ENCODE peak calls at places on chromosome 1, in four cellular contexts. One of them, this sample, is unnamed.
A peak's percentile ranks its signal among the peaks of the same experiment; 100 is the strongest.

GRCh38 chr1:30189818-30190480 is 533.4 kb downstream of the MATN1 start:
- DNase-seq in ovary: no peak
- DNase-seq in prostate gland: no peak
- DNase-seq in lower leg skin: no peak
- DNase-seq in this sample: no peak

GRCh38 chr1:208510192-208510952 is 266.2 kb upstream of the PLXNA2 start:
- DNase-seq in lower leg skin: no peak
- DNase-seq in ovary: no peak
- DNase-seq in prostate gland: no peak
- DNase-seq in this sample: no peak

GRCh38 chr1:204418174-204419063 is 6.8 kb upstream of the PPP1R15B start:
- DNase-seq in ovary: no peak
- DNase-seq in lower leg skin: peak; percentile 79
- DNase-seq in prostate gland: no peak
- DNase-seq in this sample: peak; percentile 35

GRCh38 chr1:226629210-226629895 is 80.8 kb downstream of the STUM start:
- DNase-seq in lower leg skin: peak; percentile 82
- DNase-seq in prostate gland: no peak
- DNase-seq in ovary: no peak
- DNase-seq in this sample: no peak

GRCh38 chr1:35062518-35063196 is 16.5 kb upstream of the ZMYM1 start:
- DNase-seq in ovary: no peak
- DNase-seq in prostate gland: no peak
- DNase-seq in lower leg skin: no peak
- DNase-seq in this sample: no peak

GRCh38 chr1:36137776-36138175 is 11.5 kb downstream of the TRAPPC3 start:
- DNase-seq in ovary: no peak
- DNase-seq in lower leg skin: no peak
- DNase-seq in prostate gland: no peak
- DNase-seq in this sample: no peak

GRCh38 chr1:64196074-64196869 is 7.2 kb upstream of the UBE2U start:
- DNase-seq in ovary: no peak
- DNase-seq in lower leg skin: no peak
- DNase-seq in prostate gland: no peak
- DNase-seq in this sample: no peak

GRCh38 chr1:1024421-1025415 is 4.8 kb downstream of the AGRN start:
- DNase-seq in prostate gland: peak; percentile 77
- DNase-seq in ovary: no peak
- DNase-seq in lower leg skin: no peak
- DNase-seq in this sample: no peak

GRCh38 chr1:224058303-224058702 is 55.6 kb upstream of the FBXO28 start:
- DNase-seq in lower leg skin: no peak
- DNase-seq in prostate gland: no peak
- DNase-seq in ovary: no peak
- DNase-seq in this sample: no peak

GRCh38 chr1:70358921-70359564 is 4.5 kb upstream of the ANKRD13C start:
- DNase-seq in prostate gland: no peak
- DNase-seq in ovary: no peak
- DNase-seq in lower leg skin: no peak
- DNase-seq in this sample: no peak

DNA sequence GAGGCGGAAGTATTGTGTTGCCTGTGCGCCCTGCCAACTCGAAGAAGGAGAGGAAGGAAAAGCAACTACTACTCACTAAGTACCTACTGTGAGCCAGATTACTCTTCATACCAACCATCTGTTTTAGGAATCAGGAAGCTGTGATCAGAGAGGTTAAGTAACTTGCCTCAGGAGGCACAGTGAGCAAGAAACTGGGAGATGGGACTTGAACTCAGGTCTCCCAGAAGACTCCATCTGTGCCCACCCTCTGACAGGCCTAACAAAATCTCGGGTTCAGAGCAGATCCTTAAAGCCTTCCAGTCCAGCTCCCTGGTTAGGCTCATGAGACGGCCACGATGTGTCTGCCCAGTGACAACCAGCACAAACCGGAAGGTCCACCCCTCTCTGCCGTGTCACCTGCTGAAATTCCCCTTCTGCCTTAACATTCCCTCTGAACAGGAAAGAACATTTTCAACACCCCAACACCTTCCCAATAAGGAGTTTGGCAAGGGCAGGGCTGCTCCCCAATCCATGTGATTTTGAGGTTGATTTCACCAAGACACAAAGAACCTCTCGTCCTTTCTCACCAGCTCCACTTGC is 230.1 kb downstream of the TOMM20 start:
- DNase-seq in ovary: no peak
- DNase-seq in lower leg skin: no peak
- DNase-seq in prostate gland: no peak
- DNase-seq in this sample: no peak
- TF ChIP-seq POLR2A in ovary: no peak
- TF ChIP-seq POLR2A in lower leg skin: no peak
- TF ChIP-seq POLR2A in prostate gland: no peak
- TF ChIP-seq POLR2A in this sample: no peak

GRCh38 chr1:153790996-153791855 is 16.0 kb downstream of the SLC27A3 start:
- DNase-seq in prostate gland: no peak
- DNase-seq in ovary: peak; percentile 15
- DNase-seq in lower leg skin: peak; percentile 81
- DNase-seq in this sample: peak; percentile 60

GRCh38 chr1:153792631-153793041 is 17.4 kb downstream of the SLC27A3 start:
- DNase-seq in lower leg skin: peak; percentile 82
- DNase-seq in prostate gland: no peak
- DNase-seq in ovary: peak; percentile 12
- DNase-seq in this sample: no peak

GRCh38 chr1:153791856-153792253 is 16.6 kb downstream of the SLC27A3 start:
- DNase-seq in prostate gland: no peak
- DNase-seq in ovary: no peak
- DNase-seq in lower leg skin: peak; percentile 84
- DNase-seq in this sample: no peak

GRCh38 chr1:153789478-153790148 is 14.4 kb downstream of the SLC27A3 start:
- DNase-seq in lower leg skin: peak; percentile 84
- DNase-seq in ovary: peak; percentile 38
- DNase-seq in prostate gland: no peak
- DNase-seq in this sample: no peak

DNA sequence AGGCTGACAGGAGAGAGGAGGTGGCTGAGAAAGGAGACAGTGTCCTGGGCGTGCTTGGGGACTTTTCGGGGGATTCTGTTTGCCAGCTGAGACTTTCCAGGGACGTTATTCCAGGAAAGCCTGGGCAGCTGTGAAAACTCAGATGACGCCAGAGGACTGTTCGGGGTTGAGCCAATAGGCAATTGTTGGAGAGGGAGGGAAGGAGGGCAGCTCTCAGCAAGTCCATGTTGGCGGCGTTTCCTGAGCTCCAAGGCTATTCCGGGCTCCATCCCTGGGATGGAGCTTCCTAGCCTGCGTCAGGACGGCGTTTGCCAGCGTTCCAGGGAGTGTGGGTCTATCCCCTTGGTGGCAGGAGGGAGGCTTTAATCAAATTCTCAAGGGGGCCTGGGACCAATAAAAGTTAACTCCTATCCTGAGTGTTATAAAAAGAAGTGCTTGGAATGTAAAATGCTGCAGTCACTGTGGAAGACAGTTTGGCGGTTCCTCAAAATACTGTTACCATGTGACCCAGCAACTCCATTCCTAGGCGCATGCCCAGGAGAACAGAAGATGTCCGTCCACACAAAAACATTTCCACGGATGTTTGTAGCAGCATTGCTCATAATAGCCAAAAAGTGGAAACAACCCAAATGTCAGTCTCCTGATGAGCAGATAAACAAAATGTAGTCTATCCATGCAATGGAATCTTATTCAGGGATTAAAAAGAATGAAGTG is 15.2 kb downstream of the SLC27A3 start:
- DNase-seq in prostate gland: peak; percentile 51
- DNase-seq in lower leg skin: peak; percentile 95
- DNase-seq in ovary: peak; percentile 92
- DNase-seq in this sample: no peak
- TF ChIP-seq POLR2A in prostate gland: no peak
- TF ChIP-seq POLR2A in lower leg skin: no peak
- TF ChIP-seq POLR2A in ovary: peak; percentile 83
- TF ChIP-seq POLR2A in this sample: no peak

DNA sequence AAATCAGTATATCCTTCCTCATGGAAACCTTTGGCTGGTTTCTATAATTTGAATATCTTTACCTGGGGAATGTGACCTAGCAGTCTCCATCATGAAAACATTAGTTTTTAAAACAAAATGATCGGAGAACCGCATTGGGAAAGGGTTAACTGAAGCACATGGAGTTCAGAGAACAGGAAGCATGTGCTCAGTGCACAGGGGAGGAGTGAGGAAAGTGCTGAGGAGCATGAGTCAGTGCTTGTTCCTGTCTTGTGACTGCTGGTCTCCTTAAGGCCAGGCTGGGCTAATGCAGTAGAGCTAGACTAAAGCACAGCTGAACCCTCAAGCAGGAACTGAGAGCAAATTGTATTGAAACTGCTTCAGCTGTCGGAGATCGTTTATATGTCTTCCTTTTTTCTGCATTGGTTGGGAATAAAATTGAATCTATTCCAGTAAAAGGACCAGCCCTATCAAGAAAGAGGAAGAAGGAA is 5.8 kb downstream of the IFI16 start:
- DNase-seq in prostate gland: peak; percentile 13
- DNase-seq in ovary: no peak
- DNase-seq in lower leg skin: peak; percentile 90
- DNase-seq in this sample: peak; percentile 21
- TF ChIP-seq POLR2A in prostate gland: no peak
- TF ChIP-seq POLR2A in ovary: no peak
- TF ChIP-seq POLR2A in lower leg skin: no peak
- TF ChIP-seq POLR2A in this sample: peak; percentile 85

DNA sequence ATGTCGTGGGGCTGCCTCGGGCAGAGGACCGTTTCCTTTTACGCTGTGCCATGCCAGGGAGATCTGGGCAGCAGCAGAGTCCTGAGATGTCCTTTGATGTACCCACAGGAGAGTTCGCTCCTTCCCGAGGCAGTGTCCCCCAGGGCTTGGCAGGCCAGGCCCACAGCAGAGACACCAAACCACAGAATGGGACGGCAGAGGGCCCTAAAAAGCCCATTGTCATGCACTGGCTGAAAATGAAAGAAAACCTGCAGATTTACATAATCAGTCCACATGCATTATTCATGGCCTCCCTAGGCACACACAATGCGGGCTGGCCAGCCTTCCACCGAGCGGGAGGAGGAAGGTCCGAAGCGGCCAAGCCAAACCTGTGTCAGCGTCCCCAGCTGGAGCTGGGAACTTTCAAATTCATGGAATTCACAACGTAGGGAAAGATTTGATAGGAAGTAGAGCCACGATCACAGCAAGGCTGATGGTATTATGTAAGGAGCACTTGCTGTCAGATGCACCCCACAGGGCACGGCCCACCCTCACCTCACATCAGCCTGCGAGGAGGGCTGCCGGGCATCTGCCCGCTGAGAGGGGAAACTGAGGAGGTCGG is 25.3 kb upstream of the EFHD2 start:
- DNase-seq in ovary: no peak
- DNase-seq in prostate gland: no peak
- DNase-seq in lower leg skin: no peak
- DNase-seq in this sample: peak; percentile 61
- TF ChIP-seq POLR2A in ovary: no peak
- TF ChIP-seq POLR2A in prostate gland: no peak
- TF ChIP-seq POLR2A in lower leg skin: no peak
- TF ChIP-seq POLR2A in this sample: no peak

GRCh38 chr1:51237714-51238403 is 1.8 kb downstream of the RNF11 start:
- DNase-seq in ovary: no peak
- DNase-seq in prostate gland: peak; percentile 27
- DNase-seq in lower leg skin: no peak
- DNase-seq in this sample: no peak
- TF ChIP-seq POLR2A in ovary: no peak
- TF ChIP-seq POLR2A in prostate gland: peak; percentile 22
- TF ChIP-seq POLR2A in lower leg skin: no peak
- TF ChIP-seq POLR2A in this sample: no peak

This sample was measured in GM12891.